ENCODE peak calls at places on chromosomes 13 and 19, in seven cellular contexts. C, O, U, D, J, A and L are unnamed samples.
A peak's percentile ranks its signal among the peaks of the same experiment; 100 is the strongest.

GRCh38 chr13:47256618-47257017 is 359.8 kb upstream of the HTR2A start:
- DNase-seq in U (peak; percentile 96), D (no peak), O (no peak), A (no peak), J (peak; percentile 89), C (no peak), L (no peak)

GRCh38 chr13:97848886-97849285 is 104.6 kb upstream of the IPO5 start:
- DNase-seq in D (no peak), C (no peak), O (no peak), J (no peak), A (no peak), U (no peak), L (no peak)

GRCh38 chr13:90696254-90696653 is 651.2 kb upstream of the MIR17HG start:
- DNase-seq in O (no peak), D (no peak), C (no peak), U (peak; percentile 88), J (peak; percentile 74), A (no peak), L (peak; percentile 13)

GRCh38 chr13:30762643-30763042 is 27.3 kb downstream of the ALOX5AP start:
- DNase-seq in D (no peak), O (no peak), U (no peak), A (no peak), J (no peak), C (no peak), L (no peak)

GRCh38 chr13:50511877-50512332 is 331.6 kb downstream of the DLEU7 start:
- DNase-seq in D (no peak), A (peak; percentile 85), J (no peak), U (no peak), O (no peak), C (no peak), L (no peak)

GRCh38 chr19:2478756-2479555 is 3.0 kb downstream of the GADD45B start:
- DNase-seq in U (peak; percentile 94), J (peak; percentile 68), C (peak; percentile 89), A (peak; percentile 71), O (peak; percentile 47), D (no peak), L (peak; percentile 85)

GRCh38 chr13:27605099-27605498 is 15.2 kb downstream of the LNX2 start:
- DNase-seq in D (no peak), O (no peak), A (no peak), J (no peak), C (no peak), U (no peak), L (no peak)

GRCh38 chr19:17762505-17763229 is 11.4 kb downstream of the FCHO1 start:
- DNase-seq in O (peak; percentile 94), J (peak; percentile 70), U (peak; percentile 57), D (peak; percentile 87), C (peak; percentile 98), A (peak; percentile 68), L (no peak)

GRCh38 chr19:12331211-12331941 is 2.1 kb downstream of the ZNF563 start:
- DNase-seq in J (no peak), U (no peak), D (no peak), A (peak; percentile 24), O (peak; percentile 13), C (no peak), L (peak; percentile 66)

GRCh38 chr19:9721861-9722260 is 46.7 kb downstream of the ZNF846 start:
- DNase-seq in J (no peak), A (no peak), U (no peak), D (peak; percentile 9), O (peak; percentile 75), C (peak; percentile 23), L (no peak)

GRCh38 chr19:33129901-33130300 is 2.0 kb upstream of the WDR88 start:
- DNase-seq in C (no peak), A (no peak), U (no peak), J (no peak), O (no peak), D (no peak), L (no peak)

GRCh38 chr13:75458696-75459422 is 23.1 kb downstream of the TBC1D4 start:
- DNase-seq in D (peak; percentile 48), U (no peak), A (no peak), J (no peak), C (peak; percentile 40), O (peak; percentile 4), L (no peak)

GRCh38 chr13:62207388-62207787 is 791.7 kb upstream of the PCDH20 start:
- DNase-seq in C (no peak), O (no peak), J (no peak), A (peak; percentile 30), U (no peak), D (no peak), L (no peak)

GRCh38 chr13:20175907-20176652 is 15.2 kb upstream of the GJA3 start:
- DNase-seq in J (no peak), O (no peak), U (no peak), D (no peak), A (no peak), C (no peak), L (no peak)

GRCh38 chr19:10812902-10813404 is 23.1 kb downstream of the TMED1 start:
- DNase-seq in O (no peak), A (no peak), J (peak; percentile 64), D (no peak), U (peak; percentile 99), C (no peak), L (peak; percentile 72)

GRCh38 chr19:2668188-2668763 is 34.2 kb downstream of the GNG7 start:
- DNase-seq in J (no peak), D (no peak), U (no peak), C (no peak), O (no peak), A (peak; percentile 39), L (no peak)

GRCh38 chr19:19101540-19101939 is 36.7 kb downstream of the TMEM161A start:
- DNase-seq in U (no peak), J (no peak), C (no peak), A (no peak), D (peak; percentile 4), O (no peak), L (no peak)

GRCh38 chr19:30784850-30785459 is 412.8 kb downstream of the ZNF536 start:
- DNase-seq in U (peak; percentile 54), J (peak; percentile 3), O (peak; percentile 55), D (no peak), C (peak; percentile 82), A (peak; percentile 43), L (peak; percentile 52)

GRCh38 chr13:26919311-26919710 is 158.7 kb upstream of the GPR12 start:
- DNase-seq in D (no peak), U (peak; percentile 6), C (no peak), O (no peak), A (no peak), J (no peak), L (no peak)

GRCh38 chr19:18271433-18271841 is 2.8 kb downstream of the IQCN start:
- DNase-seq in C (no peak), J (no peak), O (no peak), U (no peak), D (no peak), A (no peak), L (no peak)

GRCh38 chr13:113658836-113659235 is 838 bp upstream of the ATP4B start:
- DNase-seq in O (no peak), U (no peak), D (no peak), A (no peak), J (no peak), C (no peak), L (no peak)

GRCh38 chr19:30968841-30969399 is 380.3 kb downstream of the TSHZ3 start:
- DNase-seq in O (no peak), J (no peak), U (no peak), D (no peak), A (no peak), C (no peak), L (no peak)

GRCh38 chr19:58553799-58554493 is 959 bp downstream of the CHMP2A start:
- DNase-seq in O (no peak), U (no peak), J (no peak), D (no peak), C (no peak), A (no peak), L (peak; percentile 15)

GRCh38 chr13:32720026-32720425 is 133.8 kb downstream of the PDS5B start:
- DNase-seq in O (no peak), C (no peak), J (no peak), A (no peak), U (peak; percentile 23), D (no peak), L (no peak)

GRCh38 chr19:50266896-50267295 is 62.3 kb downstream of the KCNC3 start:
- DNase-seq in D (peak; percentile 50), U (no peak), C (peak; percentile 96), A (peak; percentile 54), J (peak; percentile 39), O (peak; percentile 53), L (no peak)

GRCh38 chr19:57623091-57623490 is 9.0 kb downstream of the ZNF134 start:
- DNase-seq in O (no peak), U (no peak), D (no peak), C (no peak), J (no peak), A (no peak), L (no peak)

GRCh38 chr13:50388481-50388880 is 373.2 kb downstream of the KCNRG start:
- DNase-seq in U (no peak), D (no peak), C (no peak), A (no peak), J (no peak), O (no peak), L (no peak)

GRCh38 chr19:50696065-50696425 is 23.6 kb downstream of the SHANK1 start:
- DNase-seq in O (no peak), D (no peak), A (no peak), U (no peak), C (no peak), J (no peak), L (no peak)

GRCh38 chr19:39671739-39672363 is 16.1 kb downstream of the LGALS16 start:
- DNase-seq in O (peak; percentile 78), D (peak; percentile 34), A (peak; percentile 73), U (peak; percentile 60), J (peak; percentile 70), C (peak; percentile 88), L (peak; percentile 70)

GRCh38 chr19:21474671-21475181 is 30.7 kb upstream of the ZNF429 start:
- DNase-seq in D (peak; percentile 90), J (no peak), C (peak; percentile 92), U (peak; percentile 72), O (peak; percentile 82), A (peak; percentile 89), L (peak; percentile 87)
- TF ChIP-seq EZH2phosphoT487 in D (no peak), J (no peak), C (no peak), U (no peak), O (no peak), A (no peak), L (no peak)

GRCh38 chr13:36998624-36999041 is 507 bp downstream of the ALG5 start:
- DNase-seq in O (peak; percentile 47), A (peak; percentile 29), D (peak; percentile 57), C (peak; percentile 47), U (peak; percentile 48), J (no peak), L (peak; percentile 35)
- TF ChIP-seq EZH2phosphoT487 in O (no peak), A (no peak), D (no peak), C (no peak), U (no peak), J (no peak), L (no peak)

DNA sequence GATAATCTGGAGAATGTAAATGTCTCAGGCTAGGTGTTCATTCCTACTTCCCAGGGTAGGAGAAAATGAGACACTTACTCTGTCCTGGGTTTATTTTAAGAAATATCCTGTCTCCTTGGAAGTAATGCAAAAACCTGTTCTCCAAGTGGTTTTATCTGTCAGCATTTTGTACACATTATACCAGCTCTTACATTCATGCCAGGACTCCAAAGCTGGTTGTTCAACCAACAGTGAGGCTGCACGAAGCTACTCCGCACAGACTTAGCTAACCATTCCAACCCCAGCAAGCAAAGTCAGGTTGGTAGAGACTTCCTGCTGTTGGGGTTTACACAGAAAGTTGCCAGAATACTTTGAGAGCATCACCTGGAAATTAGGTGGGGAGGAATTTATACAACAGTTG is 55.6 kb downstream of the SLC7A1 start:
- DNase-seq in O (no peak), A (no peak), C (no peak), U (no peak), J (peak; percentile 13), D (no peak), L (no peak)
- TF ChIP-seq EZH2phosphoT487 in O (no peak), A (no peak), C (no peak), U (no peak), J (no peak), D (no peak), L (no peak)

GRCh38 chr19:288911-289310 is 2.3 kb downstream of the PLPP2 start:
- DNase-seq in A (no peak), J (no peak), O (no peak), U (no peak), D (no peak), C (no peak), L (no peak)
- TF ChIP-seq EZH2phosphoT487 in A (no peak), J (no peak), O (no peak), U (no peak), D (no peak), C (no peak), L (no peak)